ENCODE peak calls at places on chromosomes 3 and 15, in nine cellular contexts. One of them, this sample, is unnamed.

GRCh38 chr15:57582080-57582479 is 9.6 kb upstream of the MYZAP start:
- DNase-seq in AG09309: no peak
- DNase-seq in astrocyte: no peak
- DNase-seq in stomach: no peak
- DNase-seq in Caco-2: no peak
- DNase-seq in AG04450: no peak
- DNase-seq in uterus: no peak
- DNase-seq in heart right ventricle: no peak
- DNase-seq in vagina: no peak
- DNase-seq in this sample: no peak

GRCh38 chr3:113695426-113695817 is 1.0 kb downstream of the USF3 start:
- DNase-seq in AG09309: no peak
- DNase-seq in astrocyte: peak; percentile 3
- DNase-seq in stomach: no peak
- DNase-seq in Caco-2: no peak
- DNase-seq in AG04450: no peak
- DNase-seq in uterus: no peak
- DNase-seq in heart right ventricle: no peak
- DNase-seq in vagina: no peak
- DNase-seq in this sample: no peak

GRCh38 chr15:73631915-73632669 is 1.1 kb downstream of the NPTN start:
- DNase-seq in AG09309: no peak
- DNase-seq in astrocyte: peak; percentile 71
- DNase-seq in stomach: no peak
- DNase-seq in Caco-2: no peak
- DNase-seq in AG04450: no peak
- DNase-seq in uterus: peak; percentile 62
- DNase-seq in heart right ventricle: peak; percentile 62
- DNase-seq in vagina: no peak
- DNase-seq in this sample: no peak

GRCh38 chr3:112818289-112818688 is 28.4 kb downstream of the CD200R1L start:
- DNase-seq in AG09309: peak; percentile 59
- DNase-seq in astrocyte: no peak
- DNase-seq in stomach: no peak
- DNase-seq in Caco-2: no peak
- DNase-seq in AG04450: no peak
- DNase-seq in uterus: no peak
- DNase-seq in heart right ventricle: no peak
- DNase-seq in vagina: no peak
- DNase-seq in this sample: no peak

GRCh38 chr3:169542347-169542751 is 121.2 kb downstream of the MECOM start:
- DNase-seq in AG09309: no peak
- DNase-seq in astrocyte: no peak
- DNase-seq in stomach: no peak
- DNase-seq in Caco-2: no peak
- DNase-seq in AG04450: no peak
- DNase-seq in uterus: no peak
- DNase-seq in heart right ventricle: peak; percentile 48
- DNase-seq in vagina: no peak
- DNase-seq in this sample: no peak

GRCh38 chr3:98994128-98994762 is 92.8 kb upstream of the DCBLD2 start:
- DNase-seq in AG09309: peak; percentile 48
- DNase-seq in astrocyte: peak; percentile 58
- DNase-seq in stomach: no peak
- DNase-seq in Caco-2: no peak
- DNase-seq in AG04450: peak; percentile 49
- DNase-seq in uterus: no peak
- DNase-seq in heart right ventricle: no peak
- DNase-seq in vagina: no peak
- DNase-seq in this sample: no peak

GRCh38 chr3:27930052-27930602 is 208.0 kb upstream of the EOMES start:
- DNase-seq in AG09309: no peak
- DNase-seq in astrocyte: no peak
- DNase-seq in stomach: no peak
- DNase-seq in Caco-2: no peak
- DNase-seq in AG04450: no peak
- DNase-seq in uterus: no peak
- DNase-seq in heart right ventricle: no peak
- DNase-seq in vagina: no peak
- DNase-seq in this sample: no peak

GRCh38 chr15:96234109-96234892 is 96.2 kb upstream of the NR2F2 start:
- DNase-seq in AG09309: peak; percentile 4
- DNase-seq in astrocyte: peak; percentile 41
- DNase-seq in stomach: no peak
- DNase-seq in Caco-2: no peak
- DNase-seq in AG04450: no peak
- DNase-seq in uterus: no peak
- DNase-seq in heart right ventricle: no peak
- DNase-seq in vagina: no peak
- DNase-seq in this sample: no peak

GRCh38 chr3:123098411-123099330 is 31.8 kb downstream of the PDIA5 start:
- DNase-seq in AG09309: no peak
- DNase-seq in astrocyte: peak; percentile 53
- DNase-seq in stomach: no peak
- DNase-seq in Caco-2: no peak
- DNase-seq in AG04450: no peak
- DNase-seq in uterus: no peak
- DNase-seq in heart right ventricle: no peak
- DNase-seq in vagina: no peak
- DNase-seq in this sample: no peak

GRCh38 chr3:124276863-124277515 is 285.1 kb upstream of the ROPN1 start:
- DNase-seq in AG09309: no peak
- DNase-seq in astrocyte: no peak
- DNase-seq in stomach: no peak
- DNase-seq in Caco-2: no peak
- DNase-seq in AG04450: no peak
- DNase-seq in uterus: peak; percentile 75
- DNase-seq in heart right ventricle: peak; percentile 47
- DNase-seq in vagina: no peak
- DNase-seq in this sample: no peak

GRCh38 chr15:93037341-93038063 is 51.5 kb downstream of the RGMA start:
- DNase-seq in AG09309: no peak
- DNase-seq in astrocyte: peak; percentile 20
- DNase-seq in stomach: no peak
- DNase-seq in Caco-2: peak; percentile 37
- DNase-seq in AG04450: no peak
- DNase-seq in uterus: no peak
- DNase-seq in heart right ventricle: peak; percentile 67
- DNase-seq in vagina: no peak
- DNase-seq in this sample: peak; percentile 69

GRCh38 chr3:141275511-141275910 is 43.9 kb downstream of the PXYLP1 start:
- DNase-seq in AG09309: no peak
- DNase-seq in astrocyte: no peak
- DNase-seq in stomach: no peak
- DNase-seq in Caco-2: no peak
- DNase-seq in AG04450: no peak
- DNase-seq in uterus: no peak
- DNase-seq in heart right ventricle: no peak
- DNase-seq in vagina: no peak
- DNase-seq in this sample: no peak

GRCh38 chr15:90885432-90886290 is 1.4 kb downstream of the FES start:
- DNase-seq in AG09309: no peak
- DNase-seq in astrocyte: no peak
- DNase-seq in stomach: peak; percentile 77
- DNase-seq in Caco-2: peak; percentile 66
- DNase-seq in AG04450: peak; percentile 24
- DNase-seq in uterus: peak; percentile 79
- DNase-seq in heart right ventricle: peak; percentile 86
- DNase-seq in vagina: no peak
- DNase-seq in this sample: peak; percentile 83

GRCh38 chr3:129323651-129324294 is 45.1 kb downstream of the HMCES start:
- DNase-seq in AG09309: no peak
- DNase-seq in astrocyte: no peak
- DNase-seq in stomach: no peak
- DNase-seq in Caco-2: no peak
- DNase-seq in AG04450: no peak
- DNase-seq in uterus: no peak
- DNase-seq in heart right ventricle: no peak
- DNase-seq in vagina: no peak
- DNase-seq in this sample: no peak

GRCh38 chr15:83858820-83859505 is 205.0 kb downstream of the ADAMTSL3 start:
- DNase-seq in AG09309: no peak
- DNase-seq in astrocyte: no peak
- DNase-seq in stomach: no peak
- DNase-seq in Caco-2: no peak
- DNase-seq in AG04450: no peak
- DNase-seq in uterus: no peak
- DNase-seq in heart right ventricle: no peak
- DNase-seq in vagina: no peak
- DNase-seq in this sample: no peak

GRCh38 chr15:80581976-80582375 is 113.1 kb upstream of the ABHD17C start:
- DNase-seq in AG09309: no peak
- DNase-seq in astrocyte: no peak
- DNase-seq in stomach: no peak
- DNase-seq in Caco-2: no peak
- DNase-seq in AG04450: no peak
- DNase-seq in uterus: no peak
- DNase-seq in heart right ventricle: no peak
- DNase-seq in vagina: no peak
- DNase-seq in this sample: no peak

GRCh38 chr3:177591371-177591770 is 394.1 kb upstream of the TBL1XR1 start:
- DNase-seq in AG09309: no peak
- DNase-seq in astrocyte: no peak
- DNase-seq in stomach: no peak
- DNase-seq in Caco-2: no peak
- DNase-seq in AG04450: no peak
- DNase-seq in uterus: no peak
- DNase-seq in heart right ventricle: no peak
- DNase-seq in vagina: no peak
- DNase-seq in this sample: no peak

GRCh38 chr3:159856496-159857098 is 132.0 kb upstream of the IL12A start:
- DNase-seq in AG09309: no peak
- DNase-seq in astrocyte: no peak
- DNase-seq in stomach: no peak
- DNase-seq in Caco-2: no peak
- DNase-seq in AG04450: no peak
- DNase-seq in uterus: no peak
- DNase-seq in heart right ventricle: no peak
- DNase-seq in vagina: no peak
- DNase-seq in this sample: no peak
- H3K4me3 ChIP-seq in AG09309: no peak overlapping the region
- H3K4me3 ChIP-seq in astrocyte: no peak overlapping the region
- H3K4me3 ChIP-seq in stomach: no peak overlapping the region
- H3K4me3 ChIP-seq in Caco-2: no peak overlapping the region
- H3K4me3 ChIP-seq in AG04450: no peak overlapping the region
- H3K4me3 ChIP-seq in uterus: no peak overlapping the region
- H3K4me3 ChIP-seq in heart right ventricle: peak overlapping the region; percentile 45
- H3K4me3 ChIP-seq in vagina: no peak overlapping the region
- H3K4me3 ChIP-seq in this sample: peak overlapping the region; percentile 62

GRCh38 chr3:31210068-31210650 is 315.7 kb upstream of the GADL1 start:
- DNase-seq in AG09309: no peak
- DNase-seq in astrocyte: no peak
- DNase-seq in stomach: no peak
- DNase-seq in Caco-2: no peak
- DNase-seq in AG04450: no peak
- DNase-seq in uterus: no peak
- DNase-seq in heart right ventricle: no peak
- DNase-seq in vagina: no peak
- DNase-seq in this sample: no peak
- TF ChIP-seq CTCF in AG09309: no peak
- TF ChIP-seq CTCF in astrocyte: no peak
- TF ChIP-seq CTCF in stomach: no peak
- TF ChIP-seq CTCF in Caco-2: peak; percentile 33
- TF ChIP-seq CTCF in AG04450: no peak
- TF ChIP-seq CTCF in uterus: no peak
- TF ChIP-seq CTCF in heart right ventricle: no peak
- TF ChIP-seq CTCF in vagina: no peak
- TF ChIP-seq CTCF in this sample: peak; percentile 20

GRCh38 chr15:31332020-31332680 is 5.5 kb downstream of the KLF13 start:
- DNase-seq in AG09309: no peak
- DNase-seq in astrocyte: no peak
- DNase-seq in stomach: no peak
- DNase-seq in Caco-2: no peak
- DNase-seq in AG04450: no peak
- DNase-seq in uterus: no peak
- DNase-seq in heart right ventricle: no peak
- DNase-seq in vagina: no peak
- DNase-seq in this sample: no peak

GRCh38 chr15:31333820-31334219 is 7.2 kb downstream of the KLF13 start:
- DNase-seq in AG09309: no peak
- DNase-seq in astrocyte: no peak
- DNase-seq in stomach: no peak
- DNase-seq in Caco-2: no peak
- DNase-seq in AG04450: no peak
- DNase-seq in uterus: no peak
- DNase-seq in heart right ventricle: no peak
- DNase-seq in vagina: no peak
- DNase-seq in this sample: no peak

GRCh38 chr15:31333119-31333518 is 6.5 kb downstream of the KLF13 start:
- DNase-seq in AG09309: no peak
- DNase-seq in astrocyte: no peak
- DNase-seq in stomach: no peak
- DNase-seq in Caco-2: no peak
- DNase-seq in AG04450: no peak
- DNase-seq in uterus: no peak
- DNase-seq in heart right ventricle: no peak
- DNase-seq in vagina: no peak
- DNase-seq in this sample: no peak

GRCh38 chr15:31331389-31331788 is 4.8 kb downstream of the KLF13 start:
- DNase-seq in AG09309: no peak
- DNase-seq in astrocyte: no peak
- DNase-seq in stomach: no peak
- DNase-seq in Caco-2: no peak
- DNase-seq in AG04450: no peak
- DNase-seq in uterus: no peak
- DNase-seq in heart right ventricle: no peak
- DNase-seq in vagina: no peak
- DNase-seq in this sample: no peak

GRCh38 chr15:31332681-31333071 is 6.0 kb downstream of the KLF13 start:
- DNase-seq in AG09309: no peak
- DNase-seq in astrocyte: no peak
- DNase-seq in stomach: no peak
- DNase-seq in Caco-2: no peak
- DNase-seq in AG04450: no peak
- DNase-seq in uterus: no peak
- DNase-seq in heart right ventricle: no peak
- DNase-seq in vagina: no peak
- DNase-seq in this sample: no peak
- H3K4me3 ChIP-seq in AG09309: no peak overlapping the region
- H3K4me3 ChIP-seq in astrocyte: no peak overlapping the region
- H3K4me3 ChIP-seq in stomach: no peak overlapping the region
- H3K4me3 ChIP-seq in Caco-2: no peak overlapping the region
- H3K4me3 ChIP-seq in AG04450: no peak overlapping the region
- H3K4me3 ChIP-seq in uterus: no peak overlapping the region
- H3K4me3 ChIP-seq in heart right ventricle: no peak overlapping the region
- H3K4me3 ChIP-seq in vagina: no peak overlapping the region
- H3K4me3 ChIP-seq in this sample: peak overlapping the region; percentile 21

DNA sequence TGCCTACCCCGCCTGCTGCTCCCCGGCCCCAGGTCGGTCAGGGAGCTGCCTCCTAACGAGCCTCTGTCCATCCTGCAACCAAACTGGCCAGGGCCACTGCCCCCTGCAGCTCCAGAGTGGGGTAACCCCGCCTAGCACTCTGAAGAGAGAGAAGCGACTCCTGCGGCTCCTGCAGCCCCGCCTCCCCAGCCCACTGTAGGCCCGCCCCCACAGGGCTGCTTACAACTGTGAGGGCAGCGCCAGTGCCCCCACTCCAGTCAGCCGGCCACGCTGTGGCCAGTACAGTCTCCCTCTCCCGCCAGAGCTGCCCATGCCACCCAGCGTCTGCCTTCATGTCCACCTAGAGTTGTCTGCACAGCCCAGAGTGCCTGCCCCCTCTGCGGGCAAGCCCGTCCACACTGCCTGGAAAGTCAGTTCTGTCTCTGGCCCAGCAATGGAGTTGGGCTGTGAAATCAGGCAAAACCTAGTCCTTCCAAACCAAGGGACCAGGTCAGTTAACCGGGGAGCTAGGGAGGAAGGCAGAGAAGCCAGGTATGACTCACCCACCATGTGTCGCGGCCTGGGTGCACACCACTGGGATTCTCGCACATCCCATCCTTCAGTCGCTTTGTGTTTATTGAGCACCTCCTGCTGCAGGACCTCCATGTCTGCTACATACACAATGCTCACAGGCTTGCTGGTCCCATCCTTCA is 2.4 kb downstream of the UCN2 start:
- DNase-seq in AG09309: no peak
- DNase-seq in astrocyte: peak; percentile 39
- DNase-seq in stomach: peak; percentile 45
- DNase-seq in Caco-2: no peak
- DNase-seq in AG04450: no peak
- DNase-seq in uterus: peak; percentile 71
- DNase-seq in heart right ventricle: peak; percentile 59
- DNase-seq in vagina: no peak
- DNase-seq in this sample: peak; percentile 65
- TF ChIP-seq CTCF in AG09309: peak; percentile 47
- TF ChIP-seq CTCF in astrocyte: no peak
- TF ChIP-seq CTCF in stomach: no peak
- TF ChIP-seq CTCF in Caco-2: no peak
- TF ChIP-seq CTCF in AG04450: peak; percentile 56
- TF ChIP-seq CTCF in uterus: no peak
- TF ChIP-seq CTCF in heart right ventricle: peak; percentile 15
- TF ChIP-seq CTCF in vagina: peak; percentile 13
- TF ChIP-seq CTCF in this sample: peak; percentile 35

This sample was measured in left ventricle myocardium inferior.